ENCODE peak calls at places on chromosome 15, in four cellular contexts. I, O, T and W are unnamed samples.

GRCh38 chr15:75198560-75199346 is 2.9 kb upstream of the C15orf39 start:
- DNase-seq in I (no peak), O (no peak), T (peak), W (no peak)

GRCh38 chr15:38069506-38069905 is 135.1 kb downstream of the TMCO5A start:
- DNase-seq in I (peak), O (no peak), T (no peak), W (no peak)

GRCh38 chr15:65917936-65918335 is 48.6 kb downstream of the RAB11A start:
- DNase-seq in I (no peak), O (peak), T (no peak), W (no peak)

GRCh38 chr15:89414571-89414970 is 79.9 kb upstream of the POLG start:
- DNase-seq in I (no peak), O (no peak), T (no peak), W (no peak)

GRCh38 chr15:85454403-85454802 is 74.0 kb downstream of the AKAP13 start:
- DNase-seq in I (peak), O (no peak), T (no peak), W (no peak)

GRCh38 chr15:29102911-29103824 is 166.5 kb downstream of the NSMCE3 start:
- DNase-seq in I (no peak), O (no peak), T (no peak), W (no peak)

GRCh38 chr15:89665449-89666146 is 10.3 kb upstream of the KIF7 start:
- DNase-seq in I (peak), O (peak), T (no peak), W (no peak)

GRCh38 chr15:99251436-99251821 is at the start of gene LRRC28:
- DNase-seq in I (no peak), O (no peak), T (no peak), W (no peak)

GRCh38 chr15:60838206-60838605 is 359.3 kb upstream of the ICE2 start:
- DNase-seq in I (no peak), O (no peak), T (no peak), W (no peak)

GRCh38 chr15:71275098-71275497 is 159.8 kb downstream of the THSD4 start:
- DNase-seq in I (no peak), O (no peak), T (no peak), W (no peak)

GRCh38 chr15:43776718-43777292 is at the start of gene ELL3:
- DNase-seq in I (peak), O (peak), T (peak), W (peak)

GRCh38 chr15:83746231-83746630 is 92.3 kb downstream of the ADAMTSL3 start:
- DNase-seq in I (peak), O (no peak), T (no peak), W (no peak)

GRCh38 chr15:59885832-59886231 is 118.3 kb upstream of the FOXB1 start:
- DNase-seq in I (no peak), O (no peak), T (peak), W (no peak)

GRCh38 chr15:51310064-51310463 is 28.3 kb downstream of the CYP19A1 start:
- DNase-seq in I (no peak), O (no peak), T (no peak), W (no peak)

GRCh38 chr15:89556413-89557262 is 18.6 kb upstream of the TICRR start:
- DNase-seq in I (peak), O (no peak), T (peak), W (peak)

GRCh38 chr15:31932581-31932980 is 97.7 kb upstream of the CHRNA7 start:
- DNase-seq in I (no peak), O (no peak), T (no peak), W (no peak)

GRCh38 chr15:99682455-99682854 is 50.8 kb downstream of the LYSMD4 start:
- DNase-seq in I (no peak), O (no peak), T (no peak), W (no peak)

GRCh38 chr15:78449220-78449999 is 11.4 kb downstream of the IREB2 start:
- DNase-seq in I (no peak), O (no peak), T (no peak), W (no peak)

GRCh38 chr15:84685304-84685703 is 27.3 kb upstream of the NMB start:
- DNase-seq in I (peak), O (no peak), T (no peak), W (no peak)

GRCh38 chr15:91953432-91953831 is 99.9 kb downstream of the SLCO3A1 start:
- DNase-seq in I (no peak), O (no peak), T (no peak), W (no peak)

GRCh38 chr15:80870893-80871292 is 91.7 kb downstream of the CEMIP start:
- DNase-seq in I (no peak), O (no peak), T (no peak), W (no peak)

GRCh38 chr15:78878356-78878755 is 5.7 kb downstream of the MORF4L1 start:
- DNase-seq in I (no peak), O (no peak), T (no peak), W (no peak)

GRCh38 chr15:63287109-63287508 is 9.7 kb downstream of the APH1B start:
- DNase-seq in I (no peak), O (no peak), T (no peak), W (no peak)

GRCh38 chr15:74696808-74697207 is 984 bp upstream of the EDC3 start:
- DNase-seq in I (no peak), O (no peak), T (no peak), W (no peak)

GRCh38 chr15:90845201-90845949 is 23.0 kb upstream of the FURIN start:
- DNase-seq in I (no peak), O (peak), T (peak), W (peak)

GRCh38 chr15:96893159-96893906 is 562.8 kb downstream of the NR2F2 start:
- DNase-seq in I (peak), O (no peak), T (no peak), W (no peak)

GRCh38 chr15:58392611-58393161 is 39.1 kb upstream of the LIPC start:
- DNase-seq in I (peak), O (no peak), T (no peak), W (no peak)

GRCh38 chr15:40087991-40088928 is 20.4 kb downstream of the BMF start:
- DNase-seq in I (no peak), O (peak), T (no peak), W (no peak)

GRCh38 chr15:70633394-70633793 is 130.0 kb downstream of the UACA start:
- DNase-seq in I (no peak), O (no peak), T (no peak), W (no peak)

GRCh38 chr15:33425149-33425548 is 114.4 kb downstream of the RYR3 start:
- DNase-seq in I (no peak), O (no peak), T (no peak), W (no peak)

GRCh38 chr15:63528138-63528659 is 23.8 kb downstream of the USP3 start:
- DNase-seq in I (no peak), O (no peak), T (no peak), W (no peak)

GRCh38 chr15:76988874-76989780 is 5.8 kb upstream of the PSTPIP1 start:
- DNase-seq in I (no peak), O (peak), T (no peak), W (no peak)

GRCh38 chr15:78374436-78375393 is 34.6 kb downstream of the CRABP1 start:
- DNase-seq in I (peak), O (no peak), T (peak), W (no peak)

GRCh38 chr15:76140069-76140454 is 80.3 kb downstream of the TMEM266 start:
- DNase-seq in I (no peak), O (no peak), T (no peak), W (no peak)

GRCh38 chr15:90114451-90114901 is 12.2 kb upstream of the IDH2 start:
- DNase-seq in I (no peak), O (peak), T (no peak), W (no peak)

GRCh38 chr15:29792426-29793159 is 29.7 kb downstream of the TJP1 start:
- DNase-seq in I (no peak), O (no peak), T (no peak), W (no peak)

GRCh38 chr15:73723146-73723545 is 30.0 kb downstream of the INSYN1 start:
- DNase-seq in I (no peak), O (no peak), T (no peak), W (no peak)